ENCODE peak calls at places on chromosome X, in five cellular contexts. P, E, B, M and T are unnamed samples.

GRCh38 chrX:132180929-132181328 is 38.3 kb downstream of the RAP2C start:
- DNase-seq in P (no peak), E (no peak), B (no peak), M (no peak), T (no peak)

GRCh38 chrX:16466640-16467432 is 183.1 kb upstream of the S100G start:
- DNase-seq in P (no peak), E (peak), B (no peak), M (no peak), T (no peak)

GRCh38 chrX:13283512-13283911 is 36.3 kb downstream of the ATXN3L start:
- DNase-seq in P (no peak), E (no peak), B (no peak), M (no peak), T (no peak)

GRCh38 chrX:136457303-136457917 is 30.3 kb upstream of the BRS3 start:
- DNase-seq in P (no peak), E (no peak), B (no peak), M (no peak), T (no peak)

GRCh38 chrX:5791721-5792120 is 436.9 kb downstream of the NLGN4X start:
- DNase-seq in P (no peak), E (no peak), B (no peak), M (no peak), T (no peak)

GRCh38 chrX:119132961-119133360 is 5.3 kb upstream of the KIAA1210 start:
- DNase-seq in P (no peak), E (no peak), B (no peak), M (no peak), T (no peak)

GRCh38 chrX:46627700-46628405 is 54.3 kb downstream of the CHST7 start:
- DNase-seq in P (no peak), E (no peak), B (no peak), M (no peak), T (no peak)

GRCh38 chrX:355329-356050 is 31.2 kb downstream of the PPP2R3B start:
- DNase-seq in P (no peak), E (no peak), B (no peak), M (no peak), T (no peak)

GRCh38 chrX:23616361-23616760 is 50.9 kb upstream of the PRDX4 start:
- DNase-seq in P (no peak), E (peak), B (no peak), M (no peak), T (no peak)

GRCh38 chrX:113384628-113385027 is 544.0 kb upstream of the AMOT start:
- DNase-seq in P (no peak), E (peak), B (no peak), M (no peak), T (no peak)

GRCh38 chrX:50881028-50881427 is 29.5 kb upstream of the BMP15 start:
- DNase-seq in P (no peak), E (no peak), B (no peak), M (no peak), T (no peak)

GRCh38 chrX:42855262-42855661 is 77.3 kb upstream of the PPP1R2C start:
- DNase-seq in P (no peak), E (no peak), B (no peak), M (no peak), T (no peak)

GRCh38 chrX:97529801-97530200 is 646.1 kb downstream of the RPA4 start:
- DNase-seq in P (no peak), E (peak), B (no peak), M (no peak), T (no peak)

GRCh38 chrX:68180501-68181061 is 252.7 kb downstream of the OPHN1 start:
- DNase-seq in P (no peak), E (no peak), B (no peak), M (no peak), T (no peak)

GRCh38 chrX:151177141-151178027 is 1.0 kb downstream of the GPR50 start:
- DNase-seq in P (no peak), E (no peak), B (peak), M (no peak), T (no peak)

GRCh38 chrX:44935640-44936039 is 62.7 kb downstream of the KDM6A start:
- DNase-seq in P (no peak), E (no peak), B (no peak), M (no peak), T (no peak)

GRCh38 chrX:110182362-110182761 is 135.5 kb downstream of the AMMECR1 start:
- DNase-seq in P (no peak), E (peak), B (no peak), M (no peak), T (no peak)

GRCh38 chrX:149950681-149951080 is 12.4 kb upstream of the EOLA2 start:
- DNase-seq in P (no peak), E (peak), B (no peak), M (no peak), T (no peak)

GRCh38 chrX:57900961-57901360 is 9.3 kb downstream of the ZXDA start:
- DNase-seq in P (no peak), E (peak), B (no peak), M (no peak), T (no peak)

GRCh38 chrX:91414710-91415109 is 19.9 kb upstream of the PABPC5 start:
- DNase-seq in P (peak), E (no peak), B (no peak), M (no peak), T (no peak)

GRCh38 chrX:1316527-1316926 is 20.1 kb upstream of the IL3RA start:
- DNase-seq in P (peak), E (no peak), B (peak), M (no peak), T (peak)

GRCh38 chrX:45344597-45344996 is 143.9 kb upstream of the DIPK2B start:
- DNase-seq in P (no peak), E (peak), B (no peak), M (no peak), T (no peak)

GRCh38 chrX:139720136-139720535 is 12.2 kb upstream of the MCF2 start:
- DNase-seq in P (no peak), E (peak), B (no peak), M (no peak), T (no peak)

GRCh38 chrX:150513564-150513963 is 54.9 kb upstream of the MTM1 start:
- DNase-seq in P (no peak), E (no peak), B (no peak), M (no peak), T (no peak)

GRCh38 chrX:53256446-53257041 is 24.8 kb downstream of the IQSEC2 start:
- DNase-seq in P (no peak), E (no peak), B (no peak), M (no peak), T (no peak)

GRCh38 chrX:36684053-36684452 is 324.1 kb upstream of the FAM47C start:
- DNase-seq in P (no peak), E (no peak), B (no peak), M (no peak), T (no peak)

GRCh38 chrX:56793533-56794320 is 64.7 kb downstream of the NBDY start:
- DNase-seq in P (peak), E (no peak), B (no peak), M (no peak), T (peak)

GRCh38 chrX:7720519-7720918 is 122.5 kb upstream of the VCX start:
- DNase-seq in P (no peak), E (no peak), B (no peak), M (no peak), T (no peak)
- TF ChIP-seq CTCF in P (peak), E (no peak), B (no peak), M (no peak), T (no peak)

GRCh38 chrX:3165808-3166207 is 124.5 kb downstream of the ARSF start:
- DNase-seq in P (peak), E (no peak), B (no peak), M (no peak), T (no peak)
- H3K4me3 ChIP-seq in P (no peak), E (no peak), B (no peak), M (no peak), T (no peak)

GRCh38 chrX:63404332-63404731 is 53.2 kb upstream of the SPIN4 start:
- DNase-seq in P (no peak), E (no peak), B (no peak), M (no peak), T (no peak)
- TF ChIP-seq POLR2A in P (no peak), E (no peak), B (no peak), M (no peak), T (no peak)

DNA sequence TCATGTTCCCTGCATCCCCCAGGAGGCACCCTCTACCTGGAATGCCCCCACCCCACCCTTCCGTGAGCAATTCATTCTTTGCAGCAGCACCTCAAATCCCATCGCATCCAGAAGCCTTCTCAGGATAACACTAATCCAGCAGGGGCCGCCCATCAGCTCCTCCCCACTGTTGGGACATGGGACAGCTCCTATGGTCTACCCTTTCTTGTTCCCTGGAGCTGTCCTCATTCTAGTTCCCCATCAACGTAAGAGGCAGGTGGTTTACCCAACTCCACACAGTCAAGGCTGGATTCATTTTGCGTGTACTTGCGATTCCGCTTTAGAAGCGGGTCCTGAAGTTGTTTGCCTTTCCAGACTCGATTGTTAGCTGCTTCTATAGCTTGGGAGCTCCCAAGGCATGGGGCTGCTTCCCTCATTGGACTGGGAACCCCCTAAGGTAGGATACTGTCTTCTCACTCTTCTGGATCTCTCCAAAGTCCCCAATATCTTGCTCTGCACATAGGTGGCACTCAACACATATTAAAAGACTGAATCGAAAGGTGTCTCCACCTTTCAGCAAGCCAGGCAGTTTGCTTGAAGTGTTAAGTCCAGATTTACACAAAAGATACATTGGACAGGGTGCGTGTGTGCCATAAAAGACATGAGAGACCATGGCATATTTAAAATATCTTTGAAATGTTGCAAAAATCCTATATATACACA is 942 bp upstream of the APLN start:
- DNase-seq in P (peak), E (no peak), B (no peak), M (no peak), T (no peak)
- TF ChIP-seq CTCF in P (no peak), E (no peak), B (no peak), M (no peak), T (no peak)

GRCh38 chrX:71100581-71101505 is 5.2 kb downstream of the FOXO4 start:
- DNase-seq in P (no peak), E (no peak), B (peak), M (no peak), T (no peak)
- H3K4me3 ChIP-seq in P (no peak), E (no peak), B (no peak), M (no peak), T (no peak)